ENCODE peak calls at places on chromosomes 1 and 21, in five cellular contexts. J, V, A, M and E are unnamed samples.

GRCh38 chr1:2642131-2642559 is 9.3 kb upstream of the MMEL1 start:
- DNase-seq in J (no peak), V (no peak), A (no peak), M (no peak), E (no peak)

GRCh38 chr1:90417139-90417538 is 300.0 kb downstream of the BARHL2 start:
- DNase-seq in J (peak), V (no peak), A (no peak), M (no peak), E (no peak)

GRCh38 chr1:36964830-36965229 is 69.5 kb downstream of the GRIK3 start:
- DNase-seq in J (no peak), V (no peak), A (no peak), M (no peak), E (no peak)

GRCh38 chr1:168683871-168684270 is 45.1 kb downstream of the DPT start:
- DNase-seq in J (no peak), V (no peak), A (no peak), M (no peak), E (no peak)

GRCh38 chr21:39153373-39153772 is 29.9 kb downstream of the PSMG1 start:
- DNase-seq in J (peak), V (no peak), A (no peak), M (no peak), E (no peak)

GRCh38 chr1:2835650-2836159 is 34.2 kb upstream of the TTC34 start:
- DNase-seq in J (no peak), V (no peak), A (no peak), M (no peak), E (no peak)

GRCh38 chr1:24536391-24536840 is 19.5 kb upstream of the NCMAP start:
- DNase-seq in J (peak), V (peak), A (no peak), M (peak), E (no peak)

GRCh38 chr1:50275564-50275963 is 147.7 kb downstream of the DMRTA2 start:
- DNase-seq in J (no peak), V (no peak), A (no peak), M (no peak), E (peak)